ENCODE peak calls at places on chromosome 4, in eight cellular contexts. A is tibial artery, F is heart right ventricle, T is aorta, N is HCT116, X is brain microvascular endothelial cell, W is astrocyte, R is lower leg skin. D is an unnamed sample.

GRCh38 chr4:64341711-64342110 is 67.5 kb downstream of the TECRL start:
- DNase-seq in N (no peak), F (peak; percentile 80), R (no peak), X (no peak), W (no peak), T (no peak), A (no peak), D (no peak)

GRCh38 chr4:127959794-127960193 is 5.2 kb downstream of the MFSD8 start:
- DNase-seq in A (no peak), X (no peak), W (no peak), R (no peak), F (no peak), N (no peak), T (no peak), D (no peak)

GRCh38 chr4:16140520-16141249 is 56.9 kb upstream of the PROM1 start:
- DNase-seq in N (peak; percentile 75), X (peak; percentile 91), F (no peak), T (peak; percentile 57), A (no peak), W (peak; percentile 99), R (no peak), D (peak; percentile 92)

GRCh38 chr4:15765910-15766703 is 12.0 kb upstream of the CD38 start:
- DNase-seq in X (no peak), N (no peak), R (no peak), A (no peak), F (no peak), T (no peak), W (no peak), D (no peak)

GRCh38 chr4:156778093-156778492 is 193.5 kb downstream of the PDGFC start:
- DNase-seq in R (no peak), F (no peak), W (peak; percentile 82), T (no peak), N (no peak), A (no peak), X (no peak), D (no peak)

GRCh38 chr4:118968006-118968405 is 79.4 kb downstream of the SYNPO2 start:
- DNase-seq in F (peak; percentile 58), A (peak; percentile 89), R (peak; percentile 81), T (peak; percentile 78), W (peak; percentile 91), X (peak; percentile 88), N (no peak), D (peak; percentile 85)

GRCh38 chr4:78569291-78569821 is 17.8 kb downstream of the ANXA3 start:
- DNase-seq in F (no peak), A (no peak), N (peak; percentile 87), R (no peak), W (peak; percentile 94), T (no peak), X (peak; percentile 77), D (no peak)

GRCh38 chr4:25223770-25224375 is 10.0 kb upstream of the PI4K2B start:
- DNase-seq in W (peak; percentile 34), N (peak; percentile 57), T (no peak), A (no peak), F (no peak), R (no peak), X (peak; percentile 29), D (no peak)

GRCh38 chr4:174592985-174593335 is 70.7 kb upstream of the HPGD start:
- DNase-seq in X (peak; percentile 76), R (peak; percentile 30), A (no peak), F (no peak), T (no peak), N (no peak), W (peak; percentile 44), D (peak; percentile 55)

GRCh38 chr4:116885579-116885978 is 199.8 kb downstream of the TRAM1L1 start:
- DNase-seq in X (no peak), F (no peak), N (no peak), W (no peak), R (no peak), T (no peak), A (no peak), D (no peak)
- H3K4me3 ChIP-seq in X (no peak overlapping the region), F (no peak overlapping the region), N (no peak overlapping the region), W (no peak overlapping the region), R (no peak overlapping the region), T (no peak overlapping the region), A (no peak overlapping the region), D (no peak overlapping the region)

GRCh38 chr4:184802203-184803015 is 23.4 kb downstream of the ACSL1 start:
- DNase-seq in T (no peak), F (no peak), W (no peak), N (no peak), R (no peak), X (no peak), A (peak; percentile 59), D (peak; percentile 59)
- H3K4me3 ChIP-seq in T (no peak overlapping the region), F (no peak overlapping the region), W (no peak overlapping the region), N (no peak overlapping the region), R (no peak overlapping the region), X (no peak overlapping the region), A (no peak overlapping the region), D (no peak overlapping the region)

DNA sequence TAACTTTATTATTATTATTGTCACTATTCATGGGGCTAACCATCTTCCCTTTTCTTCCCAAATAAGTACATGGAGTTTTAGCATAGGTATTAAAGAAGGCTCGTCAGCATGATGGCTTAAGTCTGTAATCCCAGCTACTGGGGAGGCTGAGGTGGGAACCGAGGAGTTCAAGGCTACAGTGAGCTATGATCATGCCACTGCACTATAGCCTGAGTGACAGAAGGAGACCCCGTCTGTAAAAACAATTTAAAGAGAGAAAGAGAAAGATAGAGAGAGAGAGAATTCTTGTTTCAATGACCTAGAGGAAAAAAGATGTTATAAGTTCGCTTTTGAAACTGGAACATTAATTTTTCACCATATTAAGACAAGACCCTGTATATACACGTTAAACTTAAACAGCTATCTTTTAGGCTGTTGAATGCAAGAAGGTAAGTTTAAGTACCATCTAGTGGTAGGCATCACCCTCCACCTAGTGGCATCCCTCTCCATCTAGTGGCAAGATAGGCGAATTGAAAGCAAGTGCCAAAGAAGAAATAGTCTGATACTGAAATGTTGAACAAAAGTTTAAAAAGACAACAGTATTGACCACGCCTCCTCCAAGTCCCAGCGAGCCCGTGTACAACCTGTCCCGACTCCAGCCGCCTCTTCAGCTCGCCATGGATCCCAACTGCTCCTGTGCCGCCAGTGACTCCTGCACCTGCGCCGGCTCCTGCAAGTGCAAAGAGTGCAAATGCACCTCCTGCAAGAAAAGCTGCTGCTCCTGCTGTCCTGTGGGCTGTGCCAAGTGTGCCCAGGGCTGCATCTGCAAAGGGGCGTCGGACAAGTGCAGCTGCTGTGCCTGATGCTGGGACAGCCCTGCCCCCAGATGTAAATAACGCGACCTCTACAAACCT is 26.0 kb upstream of the YTHDC1 start:
- DNase-seq in T (no peak), F (peak; percentile 23), A (no peak), X (peak; percentile 28), R (no peak), N (peak; percentile 81), W (peak; percentile 41), D (peak; percentile 16)
- H3K4me3 ChIP-seq in T (no peak overlapping the region), F (no peak overlapping the region), A (no peak overlapping the region), X (peak overlapping the region; percentile 21), R (no peak overlapping the region), N (peak overlapping the region; percentile 35), W (no peak overlapping the region), D (no peak overlapping the region)

GRCh38 chr4:130896920-130897319 is 1801.0 kb downstream of the C4orf33 start:
- DNase-seq in N (no peak), R (no peak), T (no peak), F (no peak), A (no peak), W (no peak), X (no peak), D (no peak)

GRCh38 chr4:130901321-130901720 is 1805.4 kb downstream of the C4orf33 start:
- DNase-seq in N (no peak), R (no peak), W (no peak), F (no peak), T (no peak), A (no peak), X (no peak), D (no peak)
- H3K4me3 ChIP-seq in N (no peak overlapping the region), R (no peak overlapping the region), W (no peak overlapping the region), F (no peak overlapping the region), T (no peak overlapping the region), A (no peak overlapping the region), X (no peak overlapping the region), D (no peak overlapping the region)

DNA sequence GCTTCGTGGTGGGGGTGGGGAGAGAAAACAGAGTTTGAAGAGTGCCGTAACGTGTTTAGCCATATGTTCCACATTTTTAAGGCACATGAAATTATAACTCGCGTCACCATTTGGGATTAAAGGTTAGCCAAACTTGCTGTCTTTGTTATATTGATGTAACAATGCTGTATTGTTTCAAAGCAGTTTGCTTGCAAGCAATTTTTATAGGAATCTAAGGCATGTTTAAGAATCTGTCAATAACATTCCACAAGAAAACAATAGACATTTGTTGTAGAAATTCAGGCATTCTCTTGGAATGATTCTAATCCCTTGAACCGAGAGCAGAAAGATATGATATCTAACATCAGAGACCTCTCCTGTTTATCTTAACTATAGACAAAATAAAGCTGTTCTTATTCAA is 78.3 kb downstream of the CLDN22 start:
- DNase-seq in N (no peak), A (no peak), T (no peak), W (peak; percentile 13), F (no peak), R (no peak), X (peak; percentile 18), D (no peak)
- H3K4me3 ChIP-seq in N (no peak overlapping the region), A (no peak overlapping the region), T (no peak overlapping the region), W (no peak overlapping the region), F (no peak overlapping the region), R (no peak overlapping the region), X (no peak overlapping the region), D (no peak overlapping the region)

DNA sequence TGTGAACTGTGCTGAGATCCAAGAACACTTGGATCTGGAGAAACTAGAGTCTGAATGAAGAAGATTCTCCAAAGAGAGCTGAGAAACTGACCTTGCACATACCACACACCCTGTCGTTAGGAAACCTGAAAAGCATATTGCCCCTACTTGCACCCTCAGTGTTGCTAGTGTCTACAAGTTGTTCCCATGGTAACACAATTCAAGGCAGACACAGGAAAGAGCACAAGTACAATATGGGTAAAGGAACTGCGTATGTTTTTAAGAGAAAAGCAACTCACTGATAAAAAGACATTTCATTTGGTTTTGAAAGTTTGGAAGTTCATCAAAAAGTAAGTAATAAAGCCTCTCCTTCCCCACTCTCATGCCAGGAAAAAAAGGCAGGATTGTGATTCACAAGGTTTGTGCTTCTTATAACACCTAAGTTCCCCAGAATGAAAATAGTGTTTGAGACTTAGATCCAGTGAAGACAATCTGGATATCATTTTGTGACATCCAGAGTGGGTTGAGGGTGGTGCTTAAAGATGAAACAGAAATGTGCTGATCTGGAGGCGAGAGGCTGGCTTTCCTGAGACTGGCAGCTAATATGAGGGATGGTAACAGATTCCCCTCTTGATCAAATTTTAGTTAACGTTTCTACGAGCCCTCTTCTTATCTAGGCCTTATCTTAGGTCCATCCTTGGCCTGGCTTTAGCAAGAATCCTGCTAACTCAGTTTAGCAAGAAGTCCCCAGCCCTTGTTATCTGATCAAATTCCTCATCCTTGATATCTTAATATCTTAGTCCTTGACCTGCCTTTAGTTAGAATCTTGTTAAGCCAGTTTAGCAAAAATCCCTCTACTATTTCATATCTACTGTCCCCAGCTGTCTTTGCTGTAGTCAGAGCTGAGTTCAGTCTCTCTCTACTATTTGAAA is 42.3 kb downstream of the NIPAL1 start:
- DNase-seq in W (no peak), R (no peak), F (no peak), N (no peak), X (no peak), T (no peak), A (no peak), D (no peak)
- H3K4me3 ChIP-seq in W (no peak overlapping the region), R (no peak overlapping the region), F (no peak overlapping the region), N (no peak overlapping the region), X (no peak overlapping the region), T (no peak overlapping the region), A (no peak overlapping the region), D (no peak overlapping the region)